ENCODE peak calls at places on chromosomes 16 and 17, in four cellular contexts. R, W, P and G are unnamed samples.

GRCh38 chr16:30183236-30183960 is at the start of gene CORO1A:
- DNase-seq in R (peak; percentile 92), P (no peak), W (peak; percentile 77), G (peak; percentile 93)

GRCh38 chr17:45640141-45640850 is 143.8 kb upstream of the CRHR1 start:
- DNase-seq in W (peak; percentile 87), P (peak; percentile 60), R (peak; percentile 73), G (peak; percentile 89)

GRCh38 chr16:8675183-8676159 is 1.1 kb downstream of the ABAT start:
- DNase-seq in W (no peak), P (no peak), R (peak; percentile 66), G (no peak)

GRCh38 chr17:32276217-32276616 is 10.6 kb downstream of the RHBDL3 start:
- DNase-seq in R (no peak), W (no peak), P (no peak), G (no peak)

GRCh38 chr17:10251212-10251948 is 53.0 kb upstream of the GAS7 start:
- DNase-seq in P (no peak), R (no peak), W (no peak), G (no peak)

GRCh38 chr17:27315322-27315721 is 21.4 kb downstream of the WSB1 start:
- DNase-seq in R (peak; percentile 97), P (no peak), W (no peak), G (no peak)

GRCh38 chr17:83065660-83066542 is 13.5 kb upstream of the METRNL start:
- DNase-seq in P (no peak), R (peak; percentile 39), W (no peak), G (no peak)

GRCh38 chr17:31559647-31560501 is 168.4 kb downstream of the RAB11FIP4 start:
- DNase-seq in P (no peak), R (no peak), W (peak; percentile 22), G (no peak)

GRCh38 chr17:78581304-78581703 is 4.1 kb upstream of the DNAH17 start:
- DNase-seq in R (no peak), W (no peak), P (no peak), G (no peak)

GRCh38 chr17:49132699-49133364 is at the start of gene B4GALNT2:
- DNase-seq in W (peak; percentile 20), R (no peak), P (no peak), G (no peak)

GRCh38 chr17:30000755-30001257 is 59.4 kb downstream of the EFCAB5 start:
- DNase-seq in R (no peak), W (no peak), P (no peak), G (no peak)

GRCh38 chr17:69358688-69359596 is 32.0 kb upstream of the ABCA5 start:
- DNase-seq in P (no peak), R (no peak), W (peak; percentile 8), G (no peak)

GRCh38 chr17:10261098-10261497 is 62.7 kb upstream of the GAS7 start:
- DNase-seq in P (no peak), W (no peak), R (no peak), G (no peak)

GRCh38 chr16:51151435-51151950 is 423 bp upstream of the SALL1 start:
- DNase-seq in W (peak; percentile 86), P (peak; percentile 63), R (no peak), G (no peak)

GRCh38 chr16:11016524-11016988 is 72.2 kb downstream of the CLEC16A start:
- DNase-seq in P (no peak), W (no peak), R (no peak), G (no peak)

GRCh38 chr16:84630446-84631152 is 12.7 kb upstream of the COTL1 start:
- DNase-seq in R (no peak), P (no peak), W (no peak), G (no peak)

GRCh38 chr16:85720319-85720637 is 30.6 kb downstream of the C16orf74 start:
- DNase-seq in W (no peak), P (no peak), R (no peak), G (no peak)

GRCh38 chr16:30446203-30446595 is 525 bp upstream of the SEPHS2 start:
- DNase-seq in W (no peak), P (no peak), R (no peak), G (no peak)

GRCh38 chr17:16106161-16106891 is 106.7 kb downstream of the TTC19 start:
- DNase-seq in R (no peak), P (no peak), W (no peak), G (no peak)

GRCh38 chr17:8421571-8421970 is 14.1 kb upstream of the NDEL1 start:
- DNase-seq in R (no peak), W (no peak), P (no peak), G (no peak)

GRCh38 chr16:25024900-25025299 is 9.7 kb upstream of the ARHGAP17 start:
- DNase-seq in P (no peak), R (no peak), W (no peak), G (no peak)

GRCh38 chr17:68613739-68614298 is 12.7 kb upstream of the FAM20A start:
- DNase-seq in P (no peak), W (peak; percentile 70), R (no peak), G (no peak)

GRCh38 chr17:78044280-78044835 is 84.2 kb downstream of the TMC6 start:
- DNase-seq in R (no peak), P (no peak), W (no peak), G (no peak)

GRCh38 chr17:67438669-67439068 is 61.6 kb downstream of the PITPNC1 start:
- DNase-seq in R (no peak), P (no peak), W (no peak), G (no peak)

GRCh38 chr16:733382-734207 is 6.7 kb downstream of the HAGHL start:
- DNase-seq in P (no peak), R (peak; percentile 61), W (peak; percentile 68), G (peak; percentile 82)

GRCh38 chr16:23991044-23991443 is 155.3 kb downstream of the PRKCB start:
- DNase-seq in R (no peak), W (no peak), P (no peak), G (no peak)

GRCh38 chr16:51731160-51731559 is 580.1 kb upstream of the SALL1 start:
- DNase-seq in P (no peak), W (no peak), R (no peak), G (no peak)

GRCh38 chr17:32261937-32262510 is 3.6 kb upstream of the RHBDL3 start:
- DNase-seq in W (no peak), P (no peak), R (no peak), G (no peak)

GRCh38 chr16:78184554-78185183 is 85.2 kb downstream of the WWOX start:
- DNase-seq in P (peak; percentile 48), W (no peak), R (no peak), G (no peak)

GRCh38 chr17:17874478-17874877 is 37.7 kb upstream of the SREBF1 start:
- DNase-seq in P (peak; percentile 71), R (no peak), W (no peak), G (no peak)

GRCh38 chr17:45307290-45308015 is 9.4 kb downstream of the MAP3K14 start:
- DNase-seq in R (no peak), P (no peak), W (no peak), G (no peak)

GRCh38 chr17:56577810-56578209 is 15.7 kb upstream of the NOG start:
- DNase-seq in P (no peak), W (no peak), R (no peak), G (no peak)

GRCh38 chr16:70529051-70529777 is 5.6 kb downstream of the SF3B3 start:
- DNase-seq in R (no peak), P (no peak), W (no peak), G (no peak)
- TF ChIP-seq CTCF in R (no peak), P (peak; percentile 28), W (peak; percentile 58), G (peak; percentile 72)

GRCh38 chr17:4358154-4358553 is 8.3 kb downstream of the UBE2G1 start:
- DNase-seq in R (no peak), P (no peak), W (no peak), G (no peak)

GRCh38 chr17:4364622-4365041 is 1.8 kb downstream of the UBE2G1 start:
- DNase-seq in P (no peak), R (peak; percentile 61), W (no peak), G (no peak)

GRCh38 chr17:4365103-4365627 is 1.3 kb downstream of the UBE2G1 start:
- DNase-seq in P (peak; percentile 85), W (peak; percentile 78), R (peak; percentile 96), G (peak; percentile 93)

GRCh38 chr17:4365628-4366311 is 705 bp downstream of the UBE2G1 start:
- DNase-seq in P (no peak), R (peak; percentile 75), W (peak; percentile 53), G (no peak)

GRCh38 chr17:4362141-4362540 is 4.3 kb downstream of the UBE2G1 start:
- DNase-seq in W (no peak), R (peak; percentile 4), P (no peak), G (no peak)
- TF ChIP-seq CTCF in W (no peak), R (no peak), P (no peak), G (peak; percentile 31)

DNA sequence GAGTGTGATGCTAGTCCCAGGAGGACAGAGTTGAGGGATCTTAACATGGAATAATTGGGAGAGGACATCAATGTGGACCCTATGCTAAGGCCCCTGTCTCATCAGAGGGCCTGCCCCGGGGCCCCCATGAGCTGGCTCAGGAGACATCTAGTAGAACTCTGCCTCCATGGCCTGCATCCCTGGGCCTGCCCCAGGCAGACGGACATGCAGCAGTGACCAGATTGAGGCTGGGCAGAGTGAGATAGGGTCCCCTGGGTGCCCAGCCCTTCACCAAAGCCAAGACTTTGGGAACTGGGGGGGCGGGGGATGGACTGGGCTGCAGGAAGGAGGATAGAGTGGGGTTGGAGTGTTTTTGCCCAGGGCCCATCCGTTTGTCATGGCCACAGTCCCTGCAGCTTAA is 115.2 kb downstream of the CCDC182 start:
- DNase-seq in R (no peak), P (no peak), W (no peak), G (no peak)
- TF ChIP-seq CTCF in R (no peak), P (no peak), W (no peak), G (no peak)

GRCh38 chr17:6415616-6416015 is 19.3 kb downstream of the AIPL1 start:
- DNase-seq in W (no peak), R (no peak), P (no peak), G (no peak)

GRCh38 chr17:6422654-6423241 is 12.2 kb downstream of the AIPL1 start:
- DNase-seq in R (no peak), W (no peak), P (no peak), G (no peak)

GRCh38 chr17:6423931-6424330 is 11.0 kb downstream of the AIPL1 start:
- DNase-seq in R (no peak), P (no peak), W (no peak), G (no peak)

GRCh38 chr17:6421700-6422604 is 13.0 kb downstream of the AIPL1 start:
- DNase-seq in P (no peak), W (peak; percentile 89), R (peak; percentile 83), G (peak; percentile 92)

GRCh38 chr17:6420173-6420641 is 14.7 kb downstream of the AIPL1 start:
- DNase-seq in W (peak; percentile 66), R (no peak), P (no peak), G (no peak)
- TF ChIP-seq CTCF in W (peak; percentile 16), R (no peak), P (peak; percentile 39), G (peak; percentile 31)

GRCh38 chr16:80189481-80190163 is 351.2 kb upstream of the DYNLRB2 start:
- DNase-seq in P (no peak), W (no peak), R (no peak), G (no peak)
- TF ChIP-seq CTCF in P (no peak), W (no peak), R (no peak), G (no peak)

DNA sequence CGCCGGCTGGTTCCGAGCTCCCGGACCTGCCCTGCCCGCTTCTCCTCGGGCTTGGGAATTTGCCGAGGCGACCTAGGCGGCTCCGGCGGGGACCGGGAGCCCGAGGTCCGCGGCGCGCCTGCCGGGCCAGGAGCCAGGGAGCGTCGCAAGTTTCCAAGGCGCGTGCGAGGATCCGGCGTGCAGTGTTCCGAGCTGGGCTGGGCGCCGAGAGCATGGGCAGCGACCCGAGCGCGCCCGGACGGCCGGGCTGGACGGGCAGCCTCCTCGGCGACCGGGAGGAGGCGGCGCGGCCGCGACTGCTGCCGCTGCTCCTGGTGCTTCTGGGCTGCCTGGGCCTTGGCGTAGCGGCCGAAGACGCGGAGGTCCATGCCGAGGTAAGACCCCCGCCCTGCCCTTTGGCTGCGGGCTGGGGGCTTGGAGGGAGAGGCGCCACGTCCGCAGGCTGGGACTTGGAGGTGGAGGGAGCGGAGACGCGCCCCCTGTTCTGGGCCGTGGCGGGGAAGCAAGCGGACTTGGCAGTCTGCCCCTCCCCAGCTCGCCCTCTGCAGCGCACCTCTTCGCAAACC is 668 bp downstream of the MMP15 start:
- DNase-seq in P (no peak), W (peak; percentile 49), R (peak; percentile 78), G (no peak)
- TF ChIP-seq CTCF in P (no peak), W (no peak), R (no peak), G (peak; percentile 20)